ENCODE peak calls at places on chromosome 1, in seven cellular contexts. V is fibroblast of mammary gland; X is SIG-M5; L is stimulated activated CD8-positive, alpha-beta memory T cell treated with anti-CD3 and anti-CD28 coated beads, Interleukin-4, amount 100 ng/mL, for 24 hours; Z is stimulated activated CD4-positive, alpha-beta T cell treated with anti-CD3 and anti-CD28 coated beads, TNF-alpha, amount 100 ng/mL, for 24 hours; S is IMR-90; C is GM13977. I is an unnamed sample.
A peak's percentile ranks its signal among the peaks of the same experiment; 100 is the strongest.

GRCh38 chr1:19734056-19734455 is 65.7 kb downstream of the TMCO4 start:
- DNase-seq in C (no peak), L (no peak), V (no peak), S (no peak), Z (no peak), X (no peak), I (no peak)

GRCh38 chr1:9315411-9316079 is 22.9 kb downstream of the SPSB1 start:
- DNase-seq in L (peak; percentile 43), C (peak; percentile 73), Z (peak; percentile 46), S (peak; percentile 91), V (peak; percentile 91), X (no peak), I (no peak)

GRCh38 chr1:16183157-16183556 is 27.3 kb upstream of the EPHA2 start:
- DNase-seq in C (no peak), Z (no peak), X (no peak), S (peak; percentile 78), L (no peak), V (peak; percentile 98), I (no peak)

GRCh38 chr1:24481098-24481497 is 21.5 kb upstream of the RCAN3 start:
- DNase-seq in C (peak; percentile 71), S (no peak), L (peak; percentile 37), V (no peak), Z (peak; percentile 46), X (peak; percentile 47), I (no peak)

GRCh38 chr1:27664291-27664690 is 7.7 kb downstream of the IFI6 start:
- DNase-seq in V (peak; percentile 34), L (no peak), C (no peak), X (no peak), Z (no peak), S (no peak), I (no peak)

GRCh38 chr1:70146488-70146887 is 58.9 kb downstream of the LRRC40 start:
- DNase-seq in C (no peak), V (peak; percentile 67), Z (no peak), S (peak; percentile 78), X (no peak), L (no peak), I (no peak)

GRCh38 chr1:182602945-182603645 is 1.1 kb downstream of the RGS16 start:
- DNase-seq in X (no peak), S (no peak), L (no peak), C (no peak), Z (no peak), V (no peak), I (no peak)

GRCh38 chr1:171715813-171716251 is 26.0 kb downstream of the VAMP4 start:
- DNase-seq in C (no peak), L (no peak), V (peak; percentile 37), X (no peak), Z (no peak), S (peak; percentile 27), I (no peak)

GRCh38 chr1:75317976-75318375 is 183.8 kb downstream of the LHX8 start:
- DNase-seq in Z (no peak), X (no peak), V (no peak), L (no peak), S (no peak), C (no peak), I (no peak)

GRCh38 chr1:81695741-81696140 is 105.0 kb upstream of the ADGRL2 start:
- DNase-seq in S (peak; percentile 81), Z (no peak), C (no peak), V (peak; percentile 87), X (no peak), L (no peak), I (no peak)

GRCh38 chr1:204103121-204103741 is 30.3 kb downstream of the SOX13 start:
- DNase-seq in C (no peak), V (no peak), X (no peak), L (no peak), S (peak; percentile 16), Z (no peak), I (no peak)

GRCh38 chr1:247358920-247359319 is 27.3 kb upstream of the ZNF496 start:
- DNase-seq in S (peak; percentile 31), X (no peak), V (peak; percentile 82), Z (no peak), C (no peak), L (no peak), I (no peak)

GRCh38 chr1:101261629-101262028 is 24.8 kb downstream of the S1PR1 start:
- DNase-seq in Z (no peak), L (no peak), S (no peak), C (no peak), X (no peak), V (no peak), I (no peak)

GRCh38 chr1:44292641-44293040 is 62.4 kb downstream of the ERI3 start:
- DNase-seq in S (no peak), X (no peak), Z (no peak), V (no peak), L (no peak), C (no peak), I (no peak)

GRCh38 chr1:230570724-230571390 is 71.4 kb upstream of the COG2 start:
- DNase-seq in L (no peak), V (no peak), C (no peak), Z (no peak), S (no peak), X (no peak), I (no peak)

GRCh38 chr1:230301322-230301721 is 124.8 kb downstream of the PGBD5 start:
- DNase-seq in Z (no peak), V (no peak), X (no peak), C (no peak), L (no peak), S (no peak), I (no peak)

GRCh38 chr1:25641931-25642611 is 25.5 kb downstream of the MAN1C1 start:
- DNase-seq in X (no peak), C (no peak), L (no peak), V (peak; percentile 79), Z (no peak), S (peak; percentile 67), I (no peak)

GRCh38 chr1:217617120-217617519 is 13.8 kb downstream of the GPATCH2 start:
- DNase-seq in S (no peak), X (peak; percentile 3), L (no peak), Z (no peak), V (no peak), C (no peak), I (no peak)

I was measured in GM06990.